ENCODE peak calls at places on chromosomes 7 and 10, in seven cellular contexts. One of them, this sample, is unnamed.

GRCh38 chr10:99880071-99880835 is 97.8 kb downstream of the ABCC2 start:
- DNase-seq in transverse colon: no peak
- DNase-seq in fibroblast of lung: no peak
- DNase-seq in CD8-positive, alpha-beta T cell: no peak
- DNase-seq in A549: no peak
- DNase-seq in AG09309: no peak
- DNase-seq in H9: no peak
- DNase-seq in this sample: no peak

GRCh38 chr7:116616555-116617059 is 55.4 kb upstream of the MET start:
- DNase-seq in transverse colon: no peak
- DNase-seq in fibroblast of lung: peak
- DNase-seq in CD8-positive, alpha-beta T cell: no peak
- DNase-seq in A549: peak
- DNase-seq in AG09309: no peak
- DNase-seq in H9: no peak
- DNase-seq in this sample: no peak

GRCh38 chr7:20075415-20075814 is 141.8 kb downstream of the MACC1 start:
- DNase-seq in transverse colon: no peak
- DNase-seq in fibroblast of lung: no peak
- DNase-seq in CD8-positive, alpha-beta T cell: no peak
- DNase-seq in A549: no peak
- DNase-seq in AG09309: no peak
- DNase-seq in H9: no peak
- DNase-seq in this sample: no peak

GRCh38 chr7:13021566-13021965 is 334.1 kb downstream of the ARL4A start:
- DNase-seq in transverse colon: no peak
- DNase-seq in fibroblast of lung: peak
- DNase-seq in CD8-positive, alpha-beta T cell: no peak
- DNase-seq in A549: no peak
- DNase-seq in AG09309: no peak
- DNase-seq in H9: no peak
- DNase-seq in this sample: no peak

GRCh38 chr7:114026486-114027089 is 107.8 kb upstream of the PPP1R3A start:
- DNase-seq in transverse colon: no peak
- DNase-seq in fibroblast of lung: peak
- DNase-seq in CD8-positive, alpha-beta T cell: no peak
- DNase-seq in A549: peak
- DNase-seq in AG09309: peak
- DNase-seq in H9: no peak
- DNase-seq in this sample: peak

GRCh38 chr10:67171970-67172369 is 246.1 kb downstream of the LRRTM3 start:
- DNase-seq in transverse colon: no peak
- DNase-seq in fibroblast of lung: no peak
- DNase-seq in CD8-positive, alpha-beta T cell: no peak
- DNase-seq in A549: no peak
- DNase-seq in AG09309: no peak
- DNase-seq in H9: no peak
- DNase-seq in this sample: no peak

GRCh38 chr7:19567011-19567410 is 141.8 kb downstream of the POLR1F start:
- DNase-seq in transverse colon: no peak
- DNase-seq in fibroblast of lung: no peak
- DNase-seq in CD8-positive, alpha-beta T cell: no peak
- DNase-seq in A549: no peak
- DNase-seq in AG09309: peak
- DNase-seq in H9: no peak
- DNase-seq in this sample: no peak

GRCh38 chr7:1998146-1998545 is 234.6 kb downstream of the MAD1L1 start:
- DNase-seq in transverse colon: no peak
- DNase-seq in fibroblast of lung: no peak
- DNase-seq in CD8-positive, alpha-beta T cell: no peak
- DNase-seq in A549: no peak
- DNase-seq in AG09309: no peak
- DNase-seq in H9: no peak
- DNase-seq in this sample: no peak

GRCh38 chr7:129535896-129536295 is 33.6 kb downstream of the SMKR1 start:
- DNase-seq in transverse colon: no peak
- DNase-seq in fibroblast of lung: no peak
- DNase-seq in CD8-positive, alpha-beta T cell: peak
- DNase-seq in A549: no peak
- DNase-seq in AG09309: no peak
- DNase-seq in H9: no peak
- DNase-seq in this sample: no peak

GRCh38 chr7:99733448-99733847 is 1.5 kb downstream of the CYP3A7 start:
- DNase-seq in transverse colon: no peak
- DNase-seq in fibroblast of lung: no peak
- DNase-seq in CD8-positive, alpha-beta T cell: no peak
- DNase-seq in A549: peak
- DNase-seq in AG09309: no peak
- DNase-seq in H9: peak
- DNase-seq in this sample: no peak

GRCh38 chr10:87619705-87620104 is 40.0 kb upstream of the PAPSS2 start:
- DNase-seq in transverse colon: no peak
- DNase-seq in fibroblast of lung: peak
- DNase-seq in CD8-positive, alpha-beta T cell: no peak
- DNase-seq in A549: peak
- DNase-seq in AG09309: peak
- DNase-seq in H9: no peak
- DNase-seq in this sample: no peak

GRCh38 chr10:131642966-131643365 is 257.8 kb upstream of the PPP2R2D start:
- DNase-seq in transverse colon: no peak
- DNase-seq in fibroblast of lung: no peak
- DNase-seq in CD8-positive, alpha-beta T cell: no peak
- DNase-seq in A549: no peak
- DNase-seq in AG09309: no peak
- DNase-seq in H9: no peak
- DNase-seq in this sample: no peak

GRCh38 chr10:11881477-11882417 is 58.6 kb downstream of the PROSER2 start:
- DNase-seq in transverse colon: peak
- DNase-seq in fibroblast of lung: peak
- DNase-seq in CD8-positive, alpha-beta T cell: no peak
- DNase-seq in A549: peak
- DNase-seq in AG09309: no peak
- DNase-seq in H9: peak
- DNase-seq in this sample: no peak

GRCh38 chr10:4514445-4515108 is 311.4 kb upstream of the AKR1E2 start:
- DNase-seq in transverse colon: peak
- DNase-seq in fibroblast of lung: no peak
- DNase-seq in CD8-positive, alpha-beta T cell: no peak
- DNase-seq in A549: no peak
- DNase-seq in AG09309: no peak
- DNase-seq in H9: no peak
- DNase-seq in this sample: no peak

GRCh38 chr10:55966131-55966530 is 394.9 kb downstream of the ZWINT start:
- DNase-seq in transverse colon: no peak
- DNase-seq in fibroblast of lung: no peak
- DNase-seq in CD8-positive, alpha-beta T cell: no peak
- DNase-seq in A549: no peak
- DNase-seq in AG09309: no peak
- DNase-seq in H9: no peak
- DNase-seq in this sample: no peak

GRCh38 chr10:69729326-69730048 is 72.2 kb upstream of the COL13A1 start:
- DNase-seq in transverse colon: no peak
- DNase-seq in fibroblast of lung: no peak
- DNase-seq in CD8-positive, alpha-beta T cell: no peak
- DNase-seq in A549: no peak
- DNase-seq in AG09309: no peak
- DNase-seq in H9: no peak
- DNase-seq in this sample: no peak

GRCh38 chr10:102113956-102114857 is 6.0 kb downstream of the LDB1 start:
- DNase-seq in transverse colon: peak
- DNase-seq in fibroblast of lung: peak
- DNase-seq in CD8-positive, alpha-beta T cell: no peak
- DNase-seq in A549: no peak
- DNase-seq in AG09309: no peak
- DNase-seq in H9: peak
- DNase-seq in this sample: no peak

GRCh38 chr7:27911920-27912319 is 172.0 kb downstream of the TAX1BP1 start:
- DNase-seq in transverse colon: no peak
- DNase-seq in fibroblast of lung: no peak
- DNase-seq in CD8-positive, alpha-beta T cell: no peak
- DNase-seq in A549: no peak
- DNase-seq in AG09309: no peak
- DNase-seq in H9: no peak
- DNase-seq in this sample: no peak

GRCh38 chr7:107858280-107858679 is 32.7 kb upstream of the DLD start:
- DNase-seq in transverse colon: no peak
- DNase-seq in fibroblast of lung: no peak
- DNase-seq in CD8-positive, alpha-beta T cell: no peak
- DNase-seq in A549: no peak
- DNase-seq in AG09309: no peak
- DNase-seq in H9: no peak
- DNase-seq in this sample: no peak

GRCh38 chr7:30155481-30155880 is 20.7 kb downstream of the MTURN start:
- DNase-seq in transverse colon: no peak
- DNase-seq in fibroblast of lung: no peak
- DNase-seq in CD8-positive, alpha-beta T cell: no peak
- DNase-seq in A549: no peak
- DNase-seq in AG09309: no peak
- DNase-seq in H9: no peak
- DNase-seq in this sample: no peak

GRCh38 chr10:59970396-59971368 is 64.3 kb upstream of the CCDC6 start:
- DNase-seq in transverse colon: no peak
- DNase-seq in fibroblast of lung: no peak
- DNase-seq in CD8-positive, alpha-beta T cell: no peak
- DNase-seq in A549: no peak
- DNase-seq in AG09309: no peak
- DNase-seq in H9: peak
- DNase-seq in this sample: no peak

GRCh38 chr7:128783143-128783799 is 7.7 kb upstream of the OPN1SW start:
- DNase-seq in transverse colon: peak
- DNase-seq in fibroblast of lung: peak
- DNase-seq in CD8-positive, alpha-beta T cell: no peak
- DNase-seq in A549: peak
- DNase-seq in AG09309: peak
- DNase-seq in H9: peak
- DNase-seq in this sample: peak

GRCh38 chr10:51311232-51311631 is 236.9 kb downstream of the PRKG1 start:
- DNase-seq in transverse colon: no peak
- DNase-seq in fibroblast of lung: no peak
- DNase-seq in CD8-positive, alpha-beta T cell: no peak
- DNase-seq in A549: no peak
- DNase-seq in AG09309: no peak
- DNase-seq in H9: no peak
- DNase-seq in this sample: no peak

GRCh38 chr7:44979481-44980392 is 922 bp upstream of the MYO1G start:
- DNase-seq in transverse colon: no peak
- DNase-seq in fibroblast of lung: peak
- DNase-seq in CD8-positive, alpha-beta T cell: no peak
- DNase-seq in A549: peak
- DNase-seq in AG09309: no peak
- DNase-seq in H9: no peak
- DNase-seq in this sample: no peak

GRCh38 chr10:672139-672538 is 17.3 kb downstream of the DIP2C start:
- DNase-seq in transverse colon: peak
- DNase-seq in fibroblast of lung: no peak
- DNase-seq in CD8-positive, alpha-beta T cell: no peak
- DNase-seq in A549: no peak
- DNase-seq in AG09309: no peak
- DNase-seq in H9: no peak
- DNase-seq in this sample: no peak

DNA sequence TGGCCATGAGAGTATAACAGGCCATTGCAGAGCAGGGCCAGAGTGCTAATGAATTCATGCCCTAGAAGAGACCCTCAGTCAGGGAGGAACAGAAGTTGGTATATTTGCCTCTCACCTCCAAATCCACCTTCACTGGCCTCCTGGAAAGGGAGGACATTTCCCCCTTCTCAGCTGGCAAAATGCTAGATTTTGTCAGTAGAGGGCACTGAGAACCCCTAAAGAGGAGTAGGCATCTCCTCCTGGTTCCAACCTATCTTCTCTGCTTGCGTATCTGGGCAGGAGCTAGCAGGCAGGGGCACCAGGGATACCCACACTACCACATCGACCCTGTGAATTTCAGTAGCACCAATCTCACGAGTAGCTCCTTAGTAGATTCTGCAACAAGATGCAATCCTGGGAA is 79.8 kb upstream of the GHITM start:
- DNase-seq in transverse colon: no peak
- DNase-seq in fibroblast of lung: no peak
- DNase-seq in CD8-positive, alpha-beta T cell: no peak
- DNase-seq in A549: peak
- DNase-seq in AG09309: no peak
- DNase-seq in H9: no peak
- DNase-seq in this sample: no peak
- TF ChIP-seq CTCF in transverse colon: no peak
- TF ChIP-seq CTCF in fibroblast of lung: no peak
- TF ChIP-seq CTCF in CD8-positive, alpha-beta T cell: no peak
- TF ChIP-seq CTCF in A549: no peak
- TF ChIP-seq CTCF in AG09309: peak
- TF ChIP-seq CTCF in H9: peak
- TF ChIP-seq CTCF in this sample: no peak

GRCh38 chr7:39357648-39358047 is 208.6 kb upstream of the YAE1 start:
- DNase-seq in transverse colon: no peak
- DNase-seq in fibroblast of lung: no peak
- DNase-seq in CD8-positive, alpha-beta T cell: no peak
- DNase-seq in A549: peak
- DNase-seq in AG09309: no peak
- DNase-seq in H9: peak
- DNase-seq in this sample: no peak
- TF ChIP-seq CTCF in transverse colon: no peak
- TF ChIP-seq CTCF in fibroblast of lung: peak
- TF ChIP-seq CTCF in CD8-positive, alpha-beta T cell: no peak
- TF ChIP-seq CTCF in A549: no peak
- TF ChIP-seq CTCF in AG09309: peak
- TF ChIP-seq CTCF in H9: peak
- TF ChIP-seq CTCF in this sample: peak

GRCh38 chr7:138663741-138664710 is 37.1 kb downstream of the SVOPL start:
- DNase-seq in transverse colon: peak
- DNase-seq in fibroblast of lung: no peak
- DNase-seq in CD8-positive, alpha-beta T cell: no peak
- DNase-seq in A549: no peak
- DNase-seq in AG09309: no peak
- DNase-seq in H9: peak
- DNase-seq in this sample: no peak
- TF ChIP-seq CTCF in transverse colon: no peak
- TF ChIP-seq CTCF in fibroblast of lung: no peak
- TF ChIP-seq CTCF in CD8-positive, alpha-beta T cell: no peak
- TF ChIP-seq CTCF in A549: no peak
- TF ChIP-seq CTCF in AG09309: no peak
- TF ChIP-seq CTCF in H9: no peak
- TF ChIP-seq CTCF in this sample: no peak

GRCh38 chr10:92575961-92576360 is 2.1 kb upstream of the IDE start:
- DNase-seq in transverse colon: no peak
- DNase-seq in fibroblast of lung: peak
- DNase-seq in CD8-positive, alpha-beta T cell: no peak
- DNase-seq in A549: peak
- DNase-seq in AG09309: no peak
- DNase-seq in H9: no peak
- DNase-seq in this sample: no peak

GRCh38 chr10:92573798-92574544 is at the start of gene IDE:
- DNase-seq in transverse colon: peak
- DNase-seq in fibroblast of lung: peak
- DNase-seq in CD8-positive, alpha-beta T cell: peak
- DNase-seq in A549: peak
- DNase-seq in AG09309: no peak
- DNase-seq in H9: peak
- DNase-seq in this sample: no peak

GRCh38 chr10:92572362-92573090 is 1.4 kb downstream of the IDE start:
- DNase-seq in transverse colon: no peak
- DNase-seq in fibroblast of lung: peak
- DNase-seq in CD8-positive, alpha-beta T cell: no peak
- DNase-seq in A549: no peak
- DNase-seq in AG09309: no peak
- DNase-seq in H9: no peak
- DNase-seq in this sample: no peak

GRCh38 chr10:92573091-92573797 is 649 bp downstream of the IDE start:
- DNase-seq in transverse colon: peak
- DNase-seq in fibroblast of lung: peak
- DNase-seq in CD8-positive, alpha-beta T cell: peak
- DNase-seq in A549: peak
- DNase-seq in AG09309: no peak
- DNase-seq in H9: peak
- DNase-seq in this sample: no peak

GRCh38 chr10:92574545-92575377 is 868 bp upstream of the IDE start:
- DNase-seq in transverse colon: no peak
- DNase-seq in fibroblast of lung: no peak
- DNase-seq in CD8-positive, alpha-beta T cell: no peak
- DNase-seq in A549: no peak
- DNase-seq in AG09309: no peak
- DNase-seq in H9: no peak
- DNase-seq in this sample: no peak
- TF ChIP-seq CTCF in transverse colon: peak
- TF ChIP-seq CTCF in fibroblast of lung: no peak
- TF ChIP-seq CTCF in CD8-positive, alpha-beta T cell: peak
- TF ChIP-seq CTCF in A549: no peak
- TF ChIP-seq CTCF in AG09309: no peak
- TF ChIP-seq CTCF in H9: peak
- TF ChIP-seq CTCF in this sample: no peak